ENCODE peak calls at places on chromosomes 3 and 15, in nine cellular contexts. X is activated naive CD4-positive, alpha-beta T cell; P is A673; T is DMS153; B is sigmoid colon; M is A172; G is body of pancreas; L is brain microvascular endothelial cell; K is aorta. Q is an unnamed sample.
A peak's percentile ranks its signal among the peaks of the same experiment; 100 is the strongest.

GRCh38 chr15:32802296-32802936 is 84.6 kb downstream of the GREM1 start:
- DNase-seq in X (no peak), P (no peak), T (no peak), B (no peak), M (peak; percentile 77), G (no peak), L (peak; percentile 80), K (no peak), Q (no peak)

GRCh38 chr3:142574665-142575064 is 3.9 kb downstream of the ATR start:
- DNase-seq in X (no peak), P (no peak), T (no peak), B (no peak), M (no peak), G (no peak), L (no peak), K (no peak), Q (no peak)

GRCh38 chr3:143331336-143331735 is 211.8 kb downstream of the CHST2 start:
- DNase-seq in X (no peak), P (peak; percentile 88), T (no peak), B (no peak), M (no peak), G (no peak), L (peak; percentile 28), K (no peak), Q (no peak)

GRCh38 chr15:90115783-90116182 is 13.5 kb upstream of the IDH2 start:
- DNase-seq in X (no peak), P (no peak), T (no peak), B (no peak), M (no peak), G (no peak), L (no peak), K (no peak), Q (no peak)

GRCh38 chr3:133944641-133945441 is 49.2 kb upstream of the RAB6B start:
- DNase-seq in X (no peak), P (peak; percentile 7), T (peak; percentile 20), B (peak; percentile 64), M (peak; percentile 80), G (no peak), L (peak; percentile 66), K (peak; percentile 68), Q (no peak)

GRCh38 chr3:95048564-95048963 is 985.7 kb downstream of the NSUN3 start:
- DNase-seq in X (no peak), P (no peak), T (no peak), B (no peak), M (no peak), G (no peak), L (no peak), K (no peak), Q (no peak)

GRCh38 chr15:37891754-37892368 is 42.6 kb upstream of the TMCO5A start:
- DNase-seq in X (no peak), P (peak; percentile 68), T (peak; percentile 36), B (no peak), M (peak; percentile 44), G (peak; percentile 15), L (peak; percentile 35), K (no peak), Q (no peak)

GRCh38 chr15:28786521-28786920 is 61.9 kb downstream of the GOLGA6L7 start:
- DNase-seq in X (no peak), P (no peak), T (no peak), B (no peak), M (peak; percentile 6), G (no peak), L (no peak), K (no peak), Q (no peak)

GRCh38 chr3:6110451-6110850 is 750.5 kb upstream of the GRM7 start:
- DNase-seq in X (no peak), P (no peak), T (no peak), B (no peak), M (no peak), G (no peak), L (no peak), K (no peak), Q (no peak)

GRCh38 chr15:76439542-76439941 is 103.0 kb downstream of the ISL2 start:
- DNase-seq in X (no peak), P (no peak), T (no peak), B (no peak), M (no peak), G (no peak), L (no peak), K (no peak), Q (no peak)

GRCh38 chr3:182673336-182673735 is 120.0 kb upstream of the ATP11B start:
- DNase-seq in X (no peak), P (no peak), T (no peak), B (no peak), M (no peak), G (no peak), L (no peak), K (no peak), Q (no peak)

GRCh38 chr15:101145362-101145761 is 106.5 kb downstream of the CHSY1 start:
- DNase-seq in X (no peak), P (no peak), T (no peak), B (peak; percentile 4), M (no peak), G (no peak), L (no peak), K (no peak), Q (no peak)

GRCh38 chr3:74711913-74712512 is 97.6 kb upstream of the CNTN3 start:
- DNase-seq in X (no peak), P (no peak), T (no peak), B (no peak), M (no peak), G (no peak), L (no peak), K (no peak), Q (no peak)

GRCh38 chr3:175346573-175347356 is 487.6 kb downstream of the NAALADL2 start:
- DNase-seq in X (no peak), P (peak; percentile 70), T (peak; percentile 83), B (peak; percentile 69), M (peak; percentile 92), G (peak; percentile 33), L (peak; percentile 92), K (peak; percentile 78), Q (no peak)

GRCh38 chr15:39426552-39427532 is 154.0 kb upstream of the THBS1 start:
- DNase-seq in X (peak; percentile 17), P (no peak), T (no peak), B (peak; percentile 77), M (peak; percentile 72), G (peak; percentile 26), L (peak; percentile 85), K (peak; percentile 77), Q (peak; percentile 77)

GRCh38 chr15:76799760-76800159 is 105.4 kb downstream of the SCAPER start:
- DNase-seq in X (no peak), P (no peak), T (no peak), B (no peak), M (peak; percentile 9), G (no peak), L (peak; percentile 68), K (no peak), Q (no peak)

GRCh38 chr15:51680316-51680715 is 987 bp upstream of the SCG3 start:
- DNase-seq in X (no peak), P (no peak), T (no peak), B (no peak), M (no peak), G (no peak), L (no peak), K (no peak), Q (no peak)

GRCh38 chr3:127443581-127444375 is 146.8 kb downstream of the TPRA1 start:
- DNase-seq in X (no peak), P (no peak), T (no peak), B (peak; percentile 44), M (no peak), G (no peak), L (no peak), K (peak; percentile 64), Q (no peak)

GRCh38 chr3:2484162-2485026 is 385.7 kb downstream of the CNTN4 start:
- DNase-seq in X (no peak), P (no peak), T (no peak), B (no peak), M (no peak), G (no peak), L (no peak), K (no peak), Q (no peak)

GRCh38 chr3:50644556-50644955 is 27.6 kb downstream of the MAPKAPK3 start:
- DNase-seq in X (no peak), P (no peak), T (no peak), B (no peak), M (no peak), G (no peak), L (no peak), K (no peak), Q (no peak)

GRCh38 chr3:33030802-33031201 is 66.1 kb downstream of the GLB1 start:
- DNase-seq in X (no peak), P (peak; percentile 13), T (no peak), B (no peak), M (no peak), G (no peak), L (no peak), K (no peak), Q (no peak)

GRCh38 chr15:96334705-96335428 is 4.4 kb downstream of the NR2F2 start:
- DNase-seq in X (no peak), P (peak; percentile 33), T (no peak), B (no peak), M (no peak), G (no peak), L (peak; percentile 1), K (no peak), Q (no peak)

GRCh38 chr3:189353988-189354735 is 182.4 kb downstream of the TPRG1 start:
- DNase-seq in X (no peak), P (no peak), T (no peak), B (no peak), M (no peak), G (no peak), L (no peak), K (no peak), Q (no peak)

GRCh38 chr15:39680868-39681267 is 100.0 kb downstream of the THBS1 start:
- DNase-seq in X (no peak), P (no peak), T (no peak), B (no peak), M (no peak), G (no peak), L (no peak), K (no peak), Q (no peak)

GRCh38 chr3:164221297-164221696 is 857.0 kb downstream of the SI start:
- DNase-seq in X (no peak), P (no peak), T (no peak), B (no peak), M (no peak), G (no peak), L (no peak), K (no peak), Q (no peak)

GRCh38 chr15:41917767-41918430 is 24.0 kb upstream of the SPTBN5 start:
- DNase-seq in X (no peak), P (no peak), T (no peak), B (no peak), M (peak; percentile 78), G (peak; percentile 80), L (peak; percentile 77), K (no peak), Q (no peak)

GRCh38 chr3:58526124-58526957 is 10.6 kb downstream of the ACOX2 start:
- DNase-seq in X (no peak), P (peak; percentile 87), T (no peak), B (no peak), M (peak; percentile 91), G (no peak), L (peak; percentile 83), K (no peak), Q (no peak)

GRCh38 chr3:57446318-57446841 is 97.8 kb downstream of the DNAH12 start:
- DNase-seq in X (no peak), P (no peak), T (no peak), B (no peak), M (peak; percentile 40), G (peak; percentile 41), L (peak; percentile 12), K (no peak), Q (no peak)

GRCh38 chr3:82973810-82974209 is 1212.4 kb upstream of the GBE1 start:
- DNase-seq in X (no peak), P (no peak), T (no peak), B (no peak), M (no peak), G (no peak), L (no peak), K (no peak), Q (no peak)

GRCh38 chr15:97870771-97871170 is 89.7 kb upstream of the ARRDC4 start:
- DNase-seq in X (no peak), P (no peak), T (no peak), B (no peak), M (no peak), G (no peak), L (no peak), K (no peak), Q (no peak)

GRCh38 chr15:31236184-31237041 is 90.2 kb upstream of the KLF13 start:
- DNase-seq in X (no peak), P (peak; percentile 90), T (peak; percentile 33), B (peak; percentile 96), M (peak; percentile 87), G (peak; percentile 66), L (peak; percentile 94), K (peak; percentile 78), Q (no peak)